ENCODE peak calls at places on chromosomes 5 and 9, in five cellular contexts. One of them, this sample, is unnamed.

GRCh38 chr9:95736370-95736769 is 139.1 kb upstream of the ERCC6L2 start:
- DNase-seq in GM12878: no peak
- DNase-seq in HepG2: no peak
- DNase-seq in SK-N-SH: no peak
- DNase-seq in K562: peak
- DNase-seq in this sample: no peak

GRCh38 chr9:98045234-98046160 is 11.0 kb upstream of the NANS start:
- DNase-seq in GM12878: peak
- DNase-seq in HepG2: peak
- DNase-seq in SK-N-SH: no peak
- DNase-seq in K562: peak
- DNase-seq in this sample: peak

GRCh38 chr5:178589180-178590140 is 733 bp downstream of the COL23A1 start:
- DNase-seq in GM12878: no peak
- DNase-seq in HepG2: no peak
- DNase-seq in SK-N-SH: peak
- DNase-seq in K562: peak
- DNase-seq in this sample: peak

GRCh38 chr9:128215491-128216404 is 12.6 kb downstream of the DNM1 start:
- DNase-seq in GM12878: no peak
- DNase-seq in HepG2: peak
- DNase-seq in SK-N-SH: peak
- DNase-seq in K562: peak
- DNase-seq in this sample: no peak

GRCh38 chr5:172801184-172801671 is 30.2 kb upstream of the DUSP1 start:
- DNase-seq in GM12878: no peak
- DNase-seq in HepG2: peak
- DNase-seq in SK-N-SH: no peak
- DNase-seq in K562: no peak
- DNase-seq in this sample: no peak

GRCh38 chr9:86239053-86239770 is 20.2 kb downstream of the C9orf153 start:
- DNase-seq in GM12878: no peak
- DNase-seq in HepG2: no peak
- DNase-seq in SK-N-SH: no peak
- DNase-seq in K562: no peak
- DNase-seq in this sample: no peak

GRCh38 chr5:64790210-64790609 is 21.5 kb downstream of the CWC27 start:
- DNase-seq in GM12878: no peak
- DNase-seq in HepG2: no peak
- DNase-seq in SK-N-SH: no peak
- DNase-seq in K562: no peak
- DNase-seq in this sample: no peak

GRCh38 chr9:14373319-14373632 is 59.3 kb upstream of the NFIB start:
- DNase-seq in GM12878: no peak
- DNase-seq in HepG2: no peak
- DNase-seq in SK-N-SH: no peak
- DNase-seq in K562: no peak
- DNase-seq in this sample: no peak

GRCh38 chr5:148875205-148875875 is 48.9 kb downstream of the ADRB2 start:
- DNase-seq in GM12878: no peak
- DNase-seq in HepG2: no peak
- DNase-seq in SK-N-SH: no peak
- DNase-seq in K562: no peak
- DNase-seq in this sample: no peak

GRCh38 chr5:151345808-151346478 is 1.4 kb downstream of the SLC36A2 start:
- DNase-seq in GM12878: no peak
- DNase-seq in HepG2: no peak
- DNase-seq in SK-N-SH: no peak
- DNase-seq in K562: no peak
- DNase-seq in this sample: no peak

GRCh38 chr5:78003442-78003841 is 227.3 kb upstream of the TBCA start:
- DNase-seq in GM12878: no peak
- DNase-seq in HepG2: no peak
- DNase-seq in SK-N-SH: no peak
- DNase-seq in K562: no peak
- DNase-seq in this sample: no peak

GRCh38 chr9:103407260-103407659 is 412.1 kb downstream of the CYLC2 start:
- DNase-seq in GM12878: no peak
- DNase-seq in HepG2: no peak
- DNase-seq in SK-N-SH: no peak
- DNase-seq in K562: no peak
- DNase-seq in this sample: no peak

GRCh38 chr5:150255659-150256415 is 33.7 kb downstream of the CAMK2A start:
- DNase-seq in GM12878: no peak
- DNase-seq in HepG2: peak
- DNase-seq in SK-N-SH: peak
- DNase-seq in K562: no peak
- DNase-seq in this sample: no peak

GRCh38 chr9:75866273-75866871 is 24.1 kb upstream of the PCSK5 start:
- DNase-seq in GM12878: no peak
- DNase-seq in HepG2: peak
- DNase-seq in SK-N-SH: peak
- DNase-seq in K562: peak
- DNase-seq in this sample: no peak

GRCh38 chr5:57680686-57681085 is 198.1 kb upstream of the ACTBL2 start:
- DNase-seq in GM12878: no peak
- DNase-seq in HepG2: no peak
- DNase-seq in SK-N-SH: no peak
- DNase-seq in K562: no peak
- DNase-seq in this sample: no peak

GRCh38 chr5:61306531-61307195 is 25.4 kb upstream of the ZSWIM6 start:
- DNase-seq in GM12878: no peak
- DNase-seq in HepG2: no peak
- DNase-seq in SK-N-SH: no peak
- DNase-seq in K562: no peak
- DNase-seq in this sample: no peak

GRCh38 chr5:97838214-97838613 is 655.2 kb upstream of the RIOK2 start:
- DNase-seq in GM12878: peak
- DNase-seq in HepG2: no peak
- DNase-seq in SK-N-SH: no peak
- DNase-seq in K562: no peak
- DNase-seq in this sample: peak

GRCh38 chr9:136714096-136714875 is 1.9 kb downstream of the DIPK1B start:
- DNase-seq in GM12878: no peak
- DNase-seq in HepG2: no peak
- DNase-seq in SK-N-SH: no peak
- DNase-seq in K562: no peak
- DNase-seq in this sample: no peak

GRCh38 chr9:8822667-8823025 is 1023.1 kb upstream of the DMAC1 start:
- DNase-seq in GM12878: no peak
- DNase-seq in HepG2: peak
- DNase-seq in SK-N-SH: no peak
- DNase-seq in K562: no peak
- DNase-seq in this sample: no peak

GRCh38 chr5:170195876-170196275 is 36.9 kb upstream of the C5orf58 start:
- DNase-seq in GM12878: no peak
- DNase-seq in HepG2: no peak
- DNase-seq in SK-N-SH: no peak
- DNase-seq in K562: no peak
- DNase-seq in this sample: no peak

DNA sequence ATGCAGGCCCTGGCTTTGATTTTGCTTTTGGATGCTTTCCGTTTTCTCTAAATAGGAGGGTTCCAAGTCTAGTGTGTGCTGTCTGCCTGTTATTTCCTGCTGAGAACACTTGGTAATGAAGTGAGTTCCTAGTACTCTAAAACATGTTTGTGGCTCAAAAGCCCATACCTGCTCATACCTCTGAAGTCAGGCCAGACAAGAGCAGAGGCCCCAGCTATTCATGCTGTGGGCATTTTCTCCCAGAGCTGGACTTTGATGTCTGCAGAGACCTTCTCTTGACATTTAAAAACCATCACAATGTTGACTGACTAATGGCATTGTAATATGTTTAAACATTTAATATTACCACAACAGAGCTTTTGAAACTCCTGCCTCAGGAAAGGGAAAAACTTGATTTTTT is 211.2 kb downstream of the GOLPH3 start:
- DNase-seq in GM12878: no peak
- DNase-seq in HepG2: peak
- DNase-seq in SK-N-SH: peak
- DNase-seq in K562: no peak
- DNase-seq in this sample: no peak
- TF ChIP-seq GABPA in GM12878: no peak
- TF ChIP-seq GABPA in HepG2: no peak
- TF ChIP-seq GABPA in SK-N-SH: no peak
- TF ChIP-seq GABPA in K562: no peak
- TF ChIP-seq GABPA in this sample: no peak

GRCh38 chr5:4981612-4982011 is 158.5 kb upstream of the ADAMTS16 start:
- DNase-seq in GM12878: no peak
- DNase-seq in HepG2: no peak
- DNase-seq in SK-N-SH: no peak
- DNase-seq in K562: no peak
- DNase-seq in this sample: no peak

GRCh38 chr5:4976918-4977317 is 163.2 kb upstream of the ADAMTS16 start:
- DNase-seq in GM12878: no peak
- DNase-seq in HepG2: no peak
- DNase-seq in SK-N-SH: no peak
- DNase-seq in K562: no peak
- DNase-seq in this sample: no peak

DNA sequence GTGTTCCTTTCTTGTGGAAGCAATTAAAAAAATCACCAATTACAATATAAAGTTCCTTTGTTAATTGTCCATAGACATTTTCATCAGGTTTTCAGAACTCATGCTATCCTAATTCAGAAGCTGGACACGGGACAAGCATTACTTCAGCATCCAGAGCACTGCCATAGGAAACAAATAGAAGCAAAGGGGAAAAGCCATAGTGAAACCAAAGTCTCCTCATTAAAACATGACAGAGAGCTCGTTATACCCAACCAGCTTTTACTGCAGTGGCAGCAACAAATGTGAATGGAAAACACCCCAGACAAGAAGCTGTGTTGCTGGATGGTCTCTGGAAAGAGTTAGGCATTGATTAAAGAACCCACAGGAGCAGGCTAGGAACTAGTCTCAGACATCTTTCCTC is 162.7 kb upstream of the ADAMTS16 start:
- DNase-seq in GM12878: no peak
- DNase-seq in HepG2: no peak
- DNase-seq in SK-N-SH: no peak
- DNase-seq in K562: no peak
- DNase-seq in this sample: no peak
- TF ChIP-seq REST in GM12878: no peak
- TF ChIP-seq REST in HepG2: no peak
- TF ChIP-seq REST in SK-N-SH: no peak
- TF ChIP-seq REST in K562: no peak
- TF ChIP-seq REST in this sample: no peak

DNA sequence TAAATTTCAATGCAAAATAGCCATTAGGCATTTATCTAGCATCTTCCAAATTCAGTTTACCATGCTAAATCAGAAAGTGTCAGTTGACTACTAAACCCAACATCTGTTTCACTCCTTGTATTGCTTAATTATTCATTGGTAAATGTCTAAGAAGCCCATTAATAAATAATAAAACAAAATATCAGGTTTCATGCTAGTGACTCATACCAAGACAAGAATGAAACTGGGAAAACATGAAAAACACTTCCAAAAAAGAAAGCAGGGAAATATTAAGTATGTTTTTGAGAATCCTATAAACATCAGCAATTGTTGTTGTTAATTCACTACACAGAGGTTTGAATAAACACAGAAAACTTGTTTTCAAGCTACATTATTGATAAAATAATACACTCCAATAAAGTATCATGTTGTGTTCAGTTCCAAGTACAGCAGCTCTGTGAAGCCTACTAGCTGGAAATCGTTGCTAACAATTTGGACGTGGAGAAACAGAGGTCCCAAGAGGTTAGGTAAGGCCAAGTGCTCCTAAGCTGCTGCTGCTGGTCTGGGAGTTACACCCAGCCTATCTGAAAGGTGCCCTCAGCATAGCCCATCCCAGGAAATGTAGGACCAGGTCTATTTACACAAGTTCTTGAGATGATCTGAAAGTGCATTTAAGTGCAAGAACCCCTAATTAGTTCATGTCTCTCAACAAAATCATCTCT is 78.8 kb downstream of the GNAQ start:
- DNase-seq in GM12878: no peak
- DNase-seq in HepG2: no peak
- DNase-seq in SK-N-SH: no peak
- DNase-seq in K562: no peak
- DNase-seq in this sample: no peak
- TF ChIP-seq GABPA in GM12878: no peak
- TF ChIP-seq GABPA in HepG2: no peak
- TF ChIP-seq GABPA in SK-N-SH: no peak
- TF ChIP-seq GABPA in K562: no peak
- TF ChIP-seq GABPA in this sample: no peak

DNA sequence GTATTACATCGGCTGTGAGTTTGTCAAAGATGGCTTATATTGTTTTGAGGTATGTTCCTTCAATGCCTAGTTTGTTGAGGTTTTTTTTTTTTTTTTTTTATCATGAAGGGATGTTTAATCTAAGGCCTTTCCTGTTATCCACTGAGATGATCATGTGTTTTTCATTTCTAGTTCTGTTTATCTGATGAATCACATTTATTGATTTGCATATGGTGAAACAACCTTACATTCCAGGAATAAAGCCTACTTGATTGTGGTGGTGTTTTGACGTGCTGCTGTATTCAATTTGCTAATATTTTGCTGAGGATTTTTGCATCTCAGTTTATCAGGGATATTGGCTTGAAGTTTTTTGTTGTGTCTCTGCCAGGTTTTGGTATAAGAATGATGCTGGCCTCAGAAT is 77.3 kb downstream of the CERT1 start:
- DNase-seq in GM12878: no peak
- DNase-seq in HepG2: no peak
- DNase-seq in SK-N-SH: no peak
- DNase-seq in K562: no peak
- DNase-seq in this sample: no peak
- TF ChIP-seq REST in GM12878: no peak
- TF ChIP-seq REST in HepG2: no peak
- TF ChIP-seq REST in SK-N-SH: no peak
- TF ChIP-seq REST in K562: no peak
- TF ChIP-seq REST in this sample: no peak

DNA sequence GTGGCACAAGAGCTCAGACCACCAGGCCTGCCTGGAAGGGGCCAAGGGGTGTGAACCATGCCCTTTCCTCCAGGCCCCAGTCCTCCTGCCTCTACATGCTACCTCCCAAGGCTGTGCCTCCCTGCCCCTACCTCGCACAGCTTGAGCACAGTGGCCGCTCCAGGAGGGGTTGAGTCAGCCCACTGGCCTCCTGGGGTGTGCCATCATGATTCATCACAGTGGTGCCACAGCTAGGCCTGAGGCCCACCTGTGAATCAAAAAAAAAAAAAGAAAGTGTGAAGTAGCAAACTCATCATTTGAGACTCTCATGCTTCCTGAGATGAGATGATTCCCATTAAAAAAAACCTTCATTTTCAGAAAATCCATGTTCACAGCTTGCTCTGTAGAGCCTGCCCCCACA is 240.5 kb downstream of the HSPA4 start:
- DNase-seq in GM12878: no peak
- DNase-seq in HepG2: no peak
- DNase-seq in SK-N-SH: no peak
- DNase-seq in K562: no peak
- DNase-seq in this sample: no peak
- TF ChIP-seq GABPA in GM12878: no peak
- TF ChIP-seq GABPA in HepG2: no peak
- TF ChIP-seq GABPA in SK-N-SH: no peak
- TF ChIP-seq GABPA in K562: no peak
- TF ChIP-seq GABPA in this sample: no peak

GRCh38 chr5:88829773-88830172 is 53.2 kb downstream of the MEF2C start:
- DNase-seq in GM12878: no peak
- DNase-seq in HepG2: no peak
- DNase-seq in SK-N-SH: no peak
- DNase-seq in K562: no peak
- DNase-seq in this sample: no peak
- TF ChIP-seq REST in GM12878: no peak
- TF ChIP-seq REST in HepG2: no peak
- TF ChIP-seq REST in SK-N-SH: no peak
- TF ChIP-seq REST in K562: no peak
- TF ChIP-seq REST in this sample: no peak

This sample was measured in HL-60.